ENCODE peak calls at places on chromosome 14, in five cellular contexts. U, Z, T, X and L are unnamed samples.

GRCh38 chr14:66739826-66740225 is 231.9 kb downstream of the GPHN start:
- DNase-seq in U (no peak), Z (no peak), T (no peak), X (no peak), L (no peak)

GRCh38 chr14:21039585-21040369 is 2.4 kb upstream of the RNASE7 start:
- DNase-seq in U (no peak), Z (no peak), T (peak), X (peak), L (no peak)

GRCh38 chr14:105617201-105617777 is 90.9 kb downstream of the TMEM121 start:
- DNase-seq in U (no peak), Z (no peak), T (no peak), X (no peak), L (no peak)

GRCh38 chr14:44297437-44297836 is 209.6 kb downstream of the FSCB start:
- DNase-seq in U (no peak), Z (no peak), T (no peak), X (no peak), L (no peak)

GRCh38 chr14:28083456-28083855 is 683.1 kb upstream of the FOXG1 start:
- DNase-seq in U (no peak), Z (no peak), T (no peak), X (no peak), L (no peak)

GRCh38 chr14:70045715-70046535 is 142.8 kb downstream of the SLC8A3 start:
- DNase-seq in U (peak), Z (peak), T (peak), X (peak), L (no peak)

GRCh38 chr14:35362911-35363374 is 41.6 kb downstream of the NFKBIA start:
- DNase-seq in U (no peak), Z (no peak), T (no peak), X (no peak), L (no peak)

GRCh38 chr14:93007225-93007997 is 84.5 kb downstream of the CHGA start:
- DNase-seq in U (no peak), Z (no peak), T (no peak), X (peak), L (no peak)

GRCh38 chr14:95250126-95250824 is 69.4 kb downstream of the CLMN start:
- DNase-seq in U (no peak), Z (no peak), T (no peak), X (no peak), L (no peak)

GRCh38 chr14:68762944-68763831 is 29.7 kb downstream of the ZFP36L1 start:
- DNase-seq in U (no peak), Z (peak), T (no peak), X (peak), L (no peak)

GRCh38 chr14:68451676-68452387 is 341.0 kb downstream of the ZFP36L1 start:
- DNase-seq in U (no peak), Z (no peak), T (no peak), X (no peak), L (no peak)

GRCh38 chr14:55291480-55292081 is 20.4 kb downstream of the FBXO34 start:
- DNase-seq in U (no peak), Z (no peak), T (no peak), X (no peak), L (no peak)

GRCh38 chr14:101501858-101502615 is 59.3 kb upstream of the DIO3 start:
- DNase-seq in U (no peak), Z (no peak), T (no peak), X (no peak), L (peak)

GRCh38 chr14:91202234-91202974 is 42.1 kb downstream of the GPR68 start:
- DNase-seq in U (no peak), Z (no peak), T (no peak), X (peak), L (no peak)

GRCh38 chr14:53955671-53956426 is 776 bp downstream of the BMP4 start:
- DNase-seq in U (no peak), Z (no peak), T (peak), X (peak), L (no peak)

GRCh38 chr14:94691658-94692029 is 78.3 kb downstream of the GSC start:
- DNase-seq in U (no peak), Z (no peak), T (no peak), X (no peak), L (no peak)

GRCh38 chr14:50957296-50957695 is 13.0 kb upstream of the PYGL start:
- DNase-seq in U (no peak), Z (no peak), T (no peak), X (no peak), L (no peak)

GRCh38 chr14:50951032-50951431 is 6.7 kb upstream of the PYGL start:
- DNase-seq in U (no peak), Z (no peak), T (no peak), X (no peak), L (no peak)

GRCh38 chr14:50953497-50953896 is 9.2 kb upstream of the PYGL start:
- DNase-seq in U (no peak), Z (no peak), T (no peak), X (no peak), L (no peak)

GRCh38 chr14:50954811-50955372 is 10.6 kb upstream of the PYGL start:
- DNase-seq in U (no peak), Z (no peak), T (peak), X (no peak), L (no peak)

DNA sequence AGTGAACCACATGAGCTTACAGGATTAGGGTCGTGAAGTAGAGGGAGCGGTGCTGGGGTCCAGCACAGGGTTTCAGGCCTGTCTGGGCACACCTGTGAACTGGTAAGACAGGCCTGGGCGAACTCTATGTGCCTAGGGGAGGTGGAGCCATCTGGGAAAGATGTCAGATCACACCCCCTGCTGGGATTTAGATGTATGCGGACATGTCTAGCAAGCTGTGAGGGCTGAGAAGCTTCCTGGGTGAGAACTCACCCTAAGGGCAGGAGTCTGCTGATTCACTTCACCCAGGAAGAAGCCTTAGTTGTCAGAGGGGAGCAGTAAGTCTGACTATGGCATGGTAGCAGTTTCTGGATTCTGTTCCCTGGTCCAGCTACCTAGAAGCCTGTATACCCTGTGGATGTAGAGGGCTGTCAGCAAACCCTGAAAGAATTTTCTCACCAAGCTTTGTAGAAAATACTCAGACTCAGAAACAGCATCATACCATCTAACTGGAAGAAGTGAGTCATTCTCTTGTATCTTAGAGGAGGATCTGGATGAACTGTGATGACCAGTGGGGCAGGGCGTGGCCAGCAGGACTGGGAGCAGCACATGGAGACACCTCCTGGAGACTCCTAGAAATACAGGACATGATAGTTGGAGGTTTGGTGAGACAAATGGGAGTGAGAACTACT is 11.2 kb upstream of the PYGL start:
- DNase-seq in U (no peak), Z (no peak), T (peak), X (peak), L (no peak)
- TF ChIP-seq CTCF in U (peak), Z (no peak), T (no peak), X (peak), L (no peak)

GRCh38 chr14:104224516-104225281 is 86.3 kb downstream of the KIF26A start:
- DNase-seq in U (no peak), Z (no peak), T (peak), X (peak), L (no peak)
- TF ChIP-seq CTCF in U (peak), Z (peak), T (no peak), X (peak), L (no peak)

DNA sequence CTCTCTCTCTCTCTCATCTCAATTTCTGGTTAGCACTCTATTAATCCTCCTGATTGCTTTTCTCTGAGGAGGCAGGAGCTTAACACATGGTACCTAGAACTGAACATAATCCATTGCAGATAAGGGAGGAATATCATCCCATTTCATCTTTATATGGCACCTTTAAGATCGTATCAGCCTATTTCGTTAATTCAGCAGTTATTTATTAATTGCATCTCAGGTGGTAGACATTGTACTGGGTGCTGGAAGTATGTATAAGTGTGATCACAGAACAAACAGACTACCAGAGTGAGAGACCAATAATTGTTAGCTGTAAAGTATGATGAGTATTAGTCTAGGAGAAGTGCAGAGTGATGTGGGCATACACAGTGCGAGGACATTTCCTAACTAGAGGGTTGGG is 39.0 kb downstream of the AKAP6 start:
- DNase-seq in U (no peak), Z (no peak), T (no peak), X (no peak), L (no peak)
- TF ChIP-seq CTCF in U (no peak), Z (no peak), T (no peak), X (no peak), L (no peak)

GRCh38 chr14:99327050-99327449 is 55.1 kb upstream of the BCL11B start:
- DNase-seq in U (peak), Z (no peak), T (no peak), X (peak), L (peak)
- TF ChIP-seq CTCF in U (no peak), Z (no peak), T (no peak), X (no peak), L (peak)